ENCODE peak calls at places on chromosome 11, in five cellular contexts. Z is hippocampal formation; A is iris pigment epithelial cell; Y is stimulated activated CD8-positive, alpha-beta memory T cell treated with anti-CD3 and anti-CD28 coated beads, Interleukin-15, amount 100 ng/mL, for 48 hours; F is GM12891. S is an unnamed sample.

GRCh38 chr11:46235777-46236688 is 41.4 kb upstream of the CREB3L1 start:
- DNase-seq in Z (no peak), A (peak; percentile 71), Y (no peak), F (no peak), S (no peak)

GRCh38 chr11:34302046-34302921 is 55.5 kb downstream of the ABTB2 start:
- DNase-seq in F (no peak), A (peak; percentile 97), Y (no peak), Z (no peak), S (no peak)

GRCh38 chr11:120425527-120425926 is 86.0 kb upstream of the GRIK4 start:
- DNase-seq in Z (no peak), Y (no peak), F (no peak), A (no peak), S (no peak)

GRCh38 chr11:107293677-107294344 is 163.8 kb downstream of the CWF19L2 start:
- DNase-seq in A (no peak), Y (no peak), Z (no peak), F (no peak), S (no peak)

GRCh38 chr11:33802414-33802950 is 28.2 kb upstream of the FBXO3 start:
- DNase-seq in A (peak; percentile 86), Z (peak; percentile 4), Y (peak; percentile 4), F (no peak), S (peak; percentile 55)

GRCh38 chr11:1092919-1093318 is 18.2 kb downstream of the MUC2 start:
- DNase-seq in F (no peak), A (no peak), Y (no peak), Z (no peak), S (no peak)

GRCh38 chr11:30196400-30197206 is 34.2 kb upstream of the FSHB start:
- DNase-seq in Y (peak; percentile 10), Z (peak; percentile 19), F (no peak), A (peak; percentile 51), S (peak; percentile 49)

GRCh38 chr11:44310456-44311272 is 725 bp upstream of the ALX4 start:
- DNase-seq in Y (no peak), A (no peak), Z (no peak), F (no peak), S (no peak)

GRCh38 chr11:2886191-2886894 is 768 bp upstream of the CDKN1C start:
- DNase-seq in Y (no peak), F (no peak), Z (peak; percentile 64), A (peak; percentile 22), S (peak; percentile 57)

GRCh38 chr11:64809781-64810241 is 540 bp downstream of the MEN1 start:
- DNase-seq in Z (no peak), Y (no peak), F (no peak), A (peak; percentile 22), S (no peak)

GRCh38 chr11:130431337-130431773 is 2.9 kb upstream of the ADAMTS8 start:
- DNase-seq in A (peak; percentile 63), Y (peak; percentile 50), F (no peak), Z (peak; percentile 55), S (no peak)

GRCh38 chr11:78806214-78807004 is 231.7 kb upstream of the NARS2 start:
- DNase-seq in Z (no peak), Y (no peak), F (no peak), A (no peak), S (no peak)

GRCh38 chr11:58275002-58275401 is 6.9 kb upstream of the OR10W1 start:
- DNase-seq in A (no peak), Z (no peak), F (no peak), Y (no peak), S (no peak)

GRCh38 chr11:128497057-128497957 is 90.1 kb downstream of the ETS1 start:
- DNase-seq in F (no peak), Y (no peak), A (peak; percentile 97), Z (no peak), S (no peak)

GRCh38 chr11:2248242-2248641 is 22.1 kb downstream of the ASCL2 start:
- DNase-seq in F (no peak), Y (no peak), Z (no peak), A (no peak), S (no peak)

GRCh38 chr11:2761131-2762030 is 61.6 kb upstream of the KCNQ1OT1 start:
- DNase-seq in Y (no peak), F (no peak), Z (no peak), A (no peak), S (no peak)

GRCh38 chr11:83051760-83052671 is 19.7 kb downstream of the RAB30 start:
- DNase-seq in Z (peak; percentile 26), Y (no peak), F (no peak), A (peak; percentile 97), S (peak; percentile 52)

GRCh38 chr11:12581923-12582322 is 92.3 kb upstream of the TEAD1 start:
- DNase-seq in Z (no peak), F (no peak), Y (no peak), A (peak; percentile 84), S (no peak)

GRCh38 chr11:2160736-2161259 is at the start of gene INS:
- DNase-seq in Y (no peak), A (no peak), Z (no peak), F (no peak), S (no peak)

GRCh38 chr11:58616594-58616993 is 5.9 kb upstream of the CNTF start:
- DNase-seq in Y (no peak), Z (no peak), F (no peak), A (peak; percentile 97), S (no peak)

GRCh38 chr11:78460468-78460867 is 42.8 kb upstream of the GAB2 start:
- DNase-seq in F (no peak), A (peak; percentile 66), Z (no peak), Y (no peak), S (no peak)

GRCh38 chr11:89293966-89294679 is 116.4 kb downstream of the TYR start:
- DNase-seq in Y (no peak), F (no peak), Z (no peak), A (peak; percentile 30), S (no peak)

GRCh38 chr11:19777342-19778102 is 64.9 kb downstream of the NAV2 start:
- DNase-seq in Z (no peak), A (peak; percentile 78), Y (no peak), F (peak; percentile 46), S (no peak)

GRCh38 chr11:118263109-118263508 is 988 bp downstream of the MPZL2 start:
- DNase-seq in Z (no peak), Y (no peak), A (no peak), F (no peak), S (no peak)

GRCh38 chr11:17405232-17406005 is 17.0 kb upstream of the KCNJ11 start:
- DNase-seq in A (peak; percentile 52), Y (no peak), Z (peak; percentile 43), F (no peak), S (peak; percentile 35)

GRCh38 chr11:67045314-67045713 is 11.3 kb upstream of the RHOD start:
- DNase-seq in A (peak; percentile 91), Y (no peak), F (no peak), Z (no peak), S (peak; percentile 74)

S was measured in putamen.